ENCODE peak calls at places on chromosomes 16 and 17, in nine cellular contexts. Z, V, P, H, X, O, W, U and M are unnamed samples.

GRCh38 chr16:67547423-67548264 is 14.7 kb upstream of the CTCF start:
- DNase-seq in Z (peak; percentile 36), V (no peak), P (no peak), H (no peak), X (no peak), O (no peak), W (no peak), U (no peak), M (no peak)

GRCh38 chr17:1461193-1461944 is 5.3 kb upstream of the CRK start:
- DNase-seq in Z (no peak), V (no peak), P (no peak), H (no peak), X (no peak), O (no peak), W (no peak), U (no peak), M (no peak)

GRCh38 chr17:52606098-52606497 is 447.6 kb upstream of the CA10 start:
- DNase-seq in Z (no peak), V (no peak), P (no peak), H (no peak), X (no peak), O (no peak), W (peak; percentile 0), U (no peak), M (peak; percentile 8)

GRCh38 chr16:12551946-12552345 is 251.7 kb downstream of the CPPED1 start:
- DNase-seq in Z (no peak), V (no peak), P (no peak), H (no peak), X (no peak), O (no peak), W (peak; percentile 17), U (no peak), M (no peak)

GRCh38 chr16:22198547-22199293 is 7.4 kb upstream of the EEF2K start:
- DNase-seq in Z (no peak), V (no peak), P (no peak), H (no peak), X (no peak), O (no peak), W (peak; percentile 27), U (no peak), M (no peak)

GRCh38 chr17:77571562-77571981 is 386.9 kb upstream of the TNRC6C start:
- DNase-seq in Z (peak; percentile 6), V (no peak), P (no peak), H (no peak), X (no peak), O (peak; percentile 62), W (peak; percentile 14), U (no peak), M (no peak)

GRCh38 chr17:77516902-77517301 is 376.1 kb downstream of the SEC14L1 start:
- DNase-seq in Z (no peak), V (no peak), P (no peak), H (no peak), X (no peak), O (no peak), W (peak; percentile 96), U (no peak), M (no peak)

GRCh38 chr16:84589975-84590719 is 27.7 kb downstream of the COTL1 start:
- DNase-seq in Z (no peak), V (no peak), P (no peak), H (no peak), X (no peak), O (peak; percentile 19), W (no peak), U (no peak), M (no peak)

GRCh38 chr16:82395212-82395611 is 225.2 kb upstream of the MPHOSPH6 start:
- DNase-seq in Z (no peak), V (no peak), P (no peak), H (no peak), X (no peak), O (no peak), W (no peak), U (no peak), M (no peak)

GRCh38 chr17:75450270-75450669 is 6.2 kb upstream of the TMEM94 start:
- DNase-seq in Z (no peak), V (no peak), P (no peak), H (no peak), X (no peak), O (no peak), W (peak; percentile 53), U (no peak), M (no peak)

GRCh38 chr16:78125112-78125844 is 25.8 kb downstream of the WWOX start:
- DNase-seq in Z (no peak), V (no peak), P (no peak), H (no peak), X (no peak), O (no peak), W (no peak), U (no peak), M (no peak)

GRCh38 chr17:33291248-33292183 is 1.6 kb downstream of the ASIC2 start:
- DNase-seq in Z (no peak), V (no peak), P (no peak), H (peak; percentile 13), X (no peak), O (peak; percentile 55), W (peak; percentile 75), U (no peak), M (no peak)

GRCh38 chr17:76079577-76080206 is 710 bp downstream of the ZACN start:
- DNase-seq in Z (no peak), V (no peak), P (no peak), H (no peak), X (no peak), O (no peak), W (no peak), U (no peak), M (no peak)

GRCh38 chr17:64202683-64203430 is 60.2 kb downstream of the TEX2 start:
- DNase-seq in Z (no peak), V (no peak), P (no peak), H (peak; percentile 41), X (no peak), O (no peak), W (peak; percentile 91), U (no peak), M (no peak)

GRCh38 chr17:27446569-27447301 is 9.5 kb upstream of the KSR1 start:
- DNase-seq in Z (no peak), V (no peak), P (no peak), H (peak; percentile 25), X (no peak), O (no peak), W (peak; percentile 98), U (no peak), M (no peak)

GRCh38 chr17:75614006-75614405 is 19.2 kb upstream of the SMIM5 start:
- DNase-seq in Z (no peak), V (no peak), P (no peak), H (no peak), X (no peak), O (peak; percentile 42), W (no peak), U (no peak), M (no peak)

GRCh38 chr17:76909971-76910760 is 42.0 kb downstream of the MGAT5B start:
- DNase-seq in Z (no peak), V (no peak), P (peak; percentile 7), H (peak; percentile 75), X (no peak), O (no peak), W (peak; percentile 45), U (peak; percentile 38), M (no peak)

GRCh38 chr16:19014456-19014855 is 30.7 kb downstream of the TMC7 start:
- DNase-seq in Z (no peak), V (no peak), P (no peak), H (no peak), X (no peak), O (peak; percentile 52), W (no peak), U (peak; percentile 13), M (no peak)
- H3K27ac ChIP-seq in Z (no peak overlapping the region), V (no peak overlapping the region), P (no peak overlapping the region), H (peak overlapping the region; percentile 28), X (no peak overlapping the region), O (no peak overlapping the region), W (no peak overlapping the region), U (no peak overlapping the region), M (no peak overlapping the region)

GRCh38 chr17:60393840-60394529 is 2.1 kb upstream of the USP32 start:
- DNase-seq in Z (no peak), V (no peak), P (no peak), H (no peak), X (no peak), O (no peak), W (no peak), U (no peak), M (no peak)

GRCh38 chr17:60390881-60391418 is 983 bp downstream of the USP32 start:
- DNase-seq in Z (no peak), V (no peak), P (no peak), H (peak; percentile 28), X (no peak), O (peak; percentile 54), W (peak; percentile 61), U (peak; percentile 14), M (no peak)

GRCh38 chr17:60392042-60392844 is at the start of gene USP32:
- DNase-seq in Z (peak; percentile 97), V (peak; percentile 94), P (peak; percentile 96), H (peak; percentile 95), X (peak; percentile 98), O (peak; percentile 100), W (peak; percentile 98), U (peak; percentile 99), M (peak; percentile 83)

GRCh38 chr17:60391419-60392041 is 403 bp downstream of the USP32 start:
- DNase-seq in Z (no peak), V (peak; percentile 15), P (no peak), H (peak; percentile 73), X (no peak), O (no peak), W (no peak), U (no peak), M (no peak)

GRCh38 chr17:60392845-60393702 is 1.1 kb upstream of the USP32 start:
- DNase-seq in Z (peak; percentile 1), V (no peak), P (peak; percentile 24), H (peak; percentile 21), X (no peak), O (peak; percentile 53), W (peak; percentile 73), U (peak; percentile 41), M (no peak)
- H3K27ac ChIP-seq in Z (peak overlapping the region; percentile 89), V (peak overlapping the region; percentile 88), P (peak overlapping the region; percentile 94), H (peak overlapping the region; percentile 97), X (peak overlapping the region; percentile 89), O (peak overlapping the region; percentile 76), W (peak overlapping the region; percentile 99), U (peak overlapping the region; percentile 96), M (peak overlapping the region; percentile 90)

GRCh38 chr16:56337131-56337857 is 88.1 kb downstream of the AMFR start:
- DNase-seq in Z (no peak), V (no peak), P (no peak), H (no peak), X (no peak), O (no peak), W (no peak), U (no peak), M (no peak)
- H3K27ac ChIP-seq in Z (no peak overlapping the region), V (no peak overlapping the region), P (no peak overlapping the region), H (no peak overlapping the region), X (no peak overlapping the region), O (no peak overlapping the region), W (no peak overlapping the region), U (no peak overlapping the region), M (no peak overlapping the region)

DNA sequence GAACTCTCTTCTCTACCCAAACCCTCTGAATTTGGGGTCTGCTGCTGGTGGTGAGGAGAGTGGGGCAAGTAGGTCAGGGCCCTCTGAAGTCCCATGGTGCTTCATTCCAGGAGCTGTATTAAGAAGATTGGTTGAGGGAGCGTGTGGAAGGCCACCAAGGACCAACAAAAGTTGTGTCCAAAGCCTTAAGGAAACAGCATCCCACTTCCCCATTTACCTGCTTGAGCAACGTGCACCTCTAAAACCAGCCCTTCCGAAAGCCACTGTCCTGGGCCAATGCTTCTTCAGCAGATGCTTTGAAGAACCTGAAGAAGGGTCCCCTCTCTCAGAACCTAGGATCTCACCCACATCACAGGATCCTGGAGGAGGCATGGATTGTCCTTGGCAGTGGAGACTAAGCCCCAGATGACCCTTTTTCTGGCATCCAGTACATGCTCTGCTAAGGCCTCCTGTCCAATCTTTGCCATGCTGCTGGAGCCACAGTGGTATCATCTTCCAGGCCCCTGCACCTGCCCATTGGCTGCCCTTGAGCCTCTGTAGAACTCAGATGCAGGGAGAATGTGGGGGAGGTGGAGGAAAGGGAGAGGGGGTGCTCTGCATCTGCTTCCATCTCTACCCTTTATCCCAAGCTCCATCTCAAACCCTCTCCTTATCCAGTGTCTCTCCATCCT is 5.8 kb upstream of the NR1D1 start:
- DNase-seq in Z (no peak), V (no peak), P (no peak), H (no peak), X (no peak), O (no peak), W (no peak), U (no peak), M (no peak)
- H3K27ac ChIP-seq in Z (peak overlapping the region; percentile 80), V (peak overlapping the region; percentile 97), P (no peak overlapping the region), H (peak overlapping the region; percentile 76), X (peak overlapping the region; percentile 88), O (peak overlapping the region; percentile 99), W (peak overlapping the region; percentile 40), U (peak overlapping the region; percentile 93), M (no peak overlapping the region)